ENCODE peak calls at places on chromosomes 4 and X, in seven cellular contexts. L, V, C, N, Y, M and H are unnamed samples.

GRCh38 chr4:3041192-3042142 is 32.9 kb downstream of the HTT-AS start:
- DNase-seq in C (peak; percentile 36), N (peak; percentile 72), M (peak; percentile 15), Y (peak; percentile 50), L (no peak), V (peak; percentile 91), H (peak; percentile 5)

GRCh38 chrX:116961872-116962582 is 499.3 kb upstream of the CT83 start:
- DNase-seq in M (no peak), V (no peak), C (peak; percentile 13), N (peak; percentile 76), Y (no peak), L (no peak), H (no peak)

GRCh38 chr4:73452953-73453700 is 17.1 kb downstream of the AFP start:
- DNase-seq in N (peak; percentile 74), C (no peak), M (no peak), L (no peak), Y (no peak), V (no peak), H (no peak)

GRCh38 chr4:182711211-182711610 is 206.0 kb downstream of the DCTD start:
- DNase-seq in L (no peak), Y (peak; percentile 22), M (no peak), N (no peak), C (peak; percentile 9), V (no peak), H (no peak)

GRCh38 chr4:47838445-47838844 is 578 bp upstream of the CORIN start:
- DNase-seq in M (no peak), C (no peak), L (no peak), Y (no peak), N (peak; percentile 55), V (no peak), H (no peak)

GRCh38 chr4:146790515-146790914 is 151.8 kb downstream of the POU4F2 start:
- DNase-seq in C (no peak), N (no peak), L (no peak), M (peak; percentile 17), Y (no peak), V (no peak), H (no peak)

GRCh38 chr4:23455482-23455881 is 434.4 kb downstream of the PPARGC1A start:
- DNase-seq in C (no peak), N (peak; percentile 73), L (no peak), M (peak; percentile 14), V (no peak), Y (no peak), H (no peak)

GRCh38 chrX:107076158-107076557 is 42.5 kb downstream of the RBM41 start:
- DNase-seq in N (no peak), C (no peak), Y (no peak), L (no peak), V (no peak), M (no peak), H (no peak)

GRCh38 chr4:153611679-153612078 is 72.4 kb upstream of the TLR2 start:
- DNase-seq in V (peak; percentile 41), Y (peak; percentile 12), C (peak; percentile 32), M (no peak), L (no peak), N (no peak), H (no peak)

GRCh38 chr4:185244763-185245162 is 35.4 kb downstream of the SNX25 start:
- DNase-seq in L (no peak), M (no peak), N (no peak), Y (peak; percentile 84), C (peak; percentile 41), V (peak; percentile 72), H (no peak)

GRCh38 chr4:108991929-108992328 is 229.1 kb upstream of the ETNPPL start:
- DNase-seq in V (peak; percentile 49), C (peak; percentile 74), Y (peak; percentile 78), N (no peak), M (no peak), L (no peak), H (no peak)

GRCh38 chr4:84497220-84497834 is 1.8 kb downstream of the NKX6-1 start:
- DNase-seq in M (no peak), V (peak; percentile 16), N (no peak), C (peak; percentile 37), L (no peak), Y (no peak), H (no peak)

GRCh38 chr4:90357117-90357710 is 230.0 kb downstream of the CCSER1 start:
- DNase-seq in V (peak; percentile 41), Y (peak; percentile 24), N (no peak), C (peak; percentile 82), M (no peak), L (peak; percentile 57), H (no peak)

GRCh38 chrX:34612036-34612435 is 45.0 kb downstream of the TMEM47 start:
- DNase-seq in L (no peak), Y (no peak), M (no peak), C (no peak), V (peak; percentile 9), N (no peak), H (no peak)

GRCh38 chrX:104842646-104843045 is 276.6 kb downstream of the IL1RAPL2 start:
- DNase-seq in N (no peak), Y (no peak), C (no peak), L (no peak), M (no peak), V (no peak), H (no peak)

GRCh38 chrX:68755726-68756125 is 73.1 kb upstream of the EFNB1 start:
- DNase-seq in C (no peak), M (no peak), Y (no peak), V (no peak), N (no peak), L (no peak), H (no peak)

GRCh38 chr4:64756016-64756415 is 346.8 kb upstream of the TECRL start:
- DNase-seq in C (peak; percentile 66), Y (peak; percentile 36), N (no peak), L (no peak), V (peak; percentile 13), M (no peak), H (no peak)

GRCh38 chr4:78569291-78569821 is 17.8 kb downstream of the ANXA3 start:
- DNase-seq in V (peak; percentile 65), L (no peak), M (peak; percentile 51), N (peak; percentile 65), Y (peak; percentile 49), C (peak; percentile 77), H (no peak)

GRCh38 chr4:140719022-140719421 is 37.2 kb downstream of the TBC1D9 start:
- DNase-seq in N (no peak), C (peak; percentile 78), L (no peak), Y (no peak), V (peak; percentile 28), M (no peak), H (no peak)

GRCh38 chr4:54566608-54567007 is 91.1 kb upstream of the KIT start:
- DNase-seq in L (peak; percentile 60), Y (no peak), N (peak; percentile 85), M (no peak), C (no peak), V (no peak), H (no peak)

GRCh38 chrX:43068639-43069038 is 290.7 kb upstream of the PPP1R2C start:
- DNase-seq in N (no peak), Y (no peak), C (no peak), M (no peak), L (no peak), V (no peak), H (no peak)

GRCh38 chrX:99795495-99795894 is 614.6 kb downstream of the PCDH19 start:
- DNase-seq in M (no peak), Y (no peak), C (no peak), L (no peak), V (no peak), N (no peak), H (no peak)

GRCh38 chr4:80072607-80073361 is at the start of gene ANTXR2:
- DNase-seq in C (peak; percentile 98), M (peak; percentile 74), Y (peak; percentile 75), L (no peak), V (peak; percentile 98), N (peak; percentile 94), H (peak; percentile 58)

GRCh38 chr4:13492752-13493151 is 8.6 kb upstream of the RAB28 start:
- DNase-seq in N (no peak), V (no peak), C (no peak), Y (no peak), L (no peak), M (no peak), H (no peak)

GRCh38 chr4:133869486-133869885 is 332.1 kb downstream of the PABPC4L start:
- DNase-seq in L (no peak), V (no peak), M (no peak), Y (no peak), C (no peak), N (no peak), H (no peak)

GRCh38 chrX:17187301-17187836 is 187.6 kb upstream of the NHS start:
- DNase-seq in C (no peak), L (no peak), Y (no peak), N (no peak), V (no peak), M (no peak), H (peak; percentile 0)

GRCh38 chr4:119550857-119551532 is 77.6 kb downstream of the PDE5A start:
- DNase-seq in Y (no peak), V (no peak), L (no peak), N (peak; percentile 52), C (peak; percentile 36), M (no peak), H (no peak)

GRCh38 chr4:48305508-48305907 is 35.8 kb upstream of the SLAIN2 start:
- DNase-seq in M (no peak), N (no peak), V (no peak), C (no peak), L (no peak), Y (no peak), H (no peak)